ENCODE peak calls at places on chromosomes 2 and 18, in seven cellular contexts. Q is upper lobe of left lung; Y is left lung; W is mucosa of descending colon; U is omental fat pad; N is activated CD4-positive, alpha-beta T cell treated with anti-CD3 and anti-CD28 coated beads for 36 hours; T is Right ventricle myocardium superior. Z is an unnamed sample.

GRCh38 chr2:122193622-122194021 is 438.2 kb downstream of the TSN start:
- ATAC-seq in W (no peak), Q (no peak), N (no peak), Y (no peak), U (peak; percentile 66), T (no peak), Z (no peak)

GRCh38 chr18:13287372-13287771 is 68.8 kb downstream of the LDLRAD4 start:
- ATAC-seq in Q (no peak), Y (no peak), N (no peak), W (no peak), U (no peak), T (no peak), Z (no peak)

GRCh38 chr2:80499095-80499494 is 194.5 kb upstream of the LRRTM1 start:
- ATAC-seq in Q (no peak), W (no peak), Y (peak; percentile 81), N (no peak), T (peak; percentile 87), U (peak; percentile 56), Z (no peak)

GRCh38 chr2:44267269-44268258 is 7.7 kb upstream of the SLC3A1 start:
- ATAC-seq in T (peak; percentile 90), W (no peak), N (no peak), Q (no peak), U (no peak), Y (no peak), Z (no peak)

GRCh38 chr2:174024524-174025270 is 59.5 kb upstream of the SP3 start:
- ATAC-seq in U (no peak), W (peak; percentile 37), T (peak; percentile 71), Y (peak; percentile 44), N (no peak), Q (peak; percentile 63), Z (no peak)

GRCh38 chr2:12106440-12107080 is 360.1 kb downstream of the LPIN1 start:
- ATAC-seq in U (peak; percentile 93), W (peak; percentile 67), N (peak; percentile 95), Y (peak; percentile 88), Q (peak; percentile 80), T (peak; percentile 91), Z (peak; percentile 100)

GRCh38 chr2:132804045-132804444 is 134.0 kb upstream of the LYPD1 start:
- ATAC-seq in W (no peak), N (no peak), Y (peak; percentile 60), U (no peak), T (peak; percentile 39), Q (peak; percentile 67), Z (no peak)

GRCh38 chr2:85132392-85132791 is 800 bp upstream of the TCF7L1 start:
- ATAC-seq in N (no peak), Q (no peak), W (no peak), T (no peak), Y (no peak), U (no peak), Z (no peak)

GRCh38 chr2:109284816-109285215 is 155.8 kb downstream of the SH3RF3 start:
- ATAC-seq in W (peak; percentile 37), N (no peak), Y (peak; percentile 38), T (peak; percentile 88), Q (peak; percentile 70), U (no peak), Z (no peak)